ENCODE peak calls at places on chromosomes 3 and 15, in nine cellular contexts. B is PC-3, K is right lobe of liver, G is AG04450, L is Peyer's patch, W is epithelial cell of esophagus, E is dorsolateral prefrontal cortex, H is K562, V is HCT116. S is an unnamed sample.

GRCh38 chr15:72535911-72536310 is 61.8 kb downstream of the ARIH1 start:
- DNase-seq in H (no peak), K (no peak), E (no peak), L (no peak), W (no peak), B (no peak), V (no peak), G (no peak), S (no peak)

GRCh38 chr15:89828324-89829145 is 13.9 kb upstream of the ANPEP start:
- DNase-seq in B (no peak), K (peak), L (peak), V (no peak), W (no peak), H (peak), G (no peak), E (no peak), S (peak)

GRCh38 chr3:107432013-107432515 is 54.8 kb downstream of the CCDC54 start:
- DNase-seq in H (no peak), L (no peak), W (peak), V (no peak), B (peak), K (no peak), G (no peak), E (peak), S (peak)

GRCh38 chr3:56136514-56136913 is 331.8 kb downstream of the ERC2 start:
- DNase-seq in H (no peak), E (no peak), L (no peak), B (no peak), K (no peak), W (no peak), V (no peak), G (no peak), S (no peak)

GRCh38 chr3:13745636-13746035 is 134.2 kb downstream of the WNT7A start:
- DNase-seq in V (no peak), B (no peak), K (no peak), H (no peak), L (no peak), G (no peak), E (no peak), W (no peak), S (no peak)

GRCh38 chr3:156230291-156230900 is 110.0 kb downstream of the KCNAB1 start:
- DNase-seq in E (no peak), V (no peak), W (peak), L (no peak), G (no peak), B (peak), K (no peak), H (no peak), S (no peak)

GRCh38 chr15:99385865-99386264 is 134.6 kb downstream of the LRRC28 start:
- DNase-seq in E (no peak), W (no peak), K (peak), V (no peak), L (peak), H (peak), G (peak), B (peak), S (no peak)

GRCh38 chr15:94532226-94532625 is 300.9 kb downstream of the MCTP2 start:
- DNase-seq in W (no peak), L (no peak), E (no peak), B (no peak), K (peak), V (no peak), H (no peak), G (no peak), S (no peak)

GRCh38 chr3:183359036-183359435 is 69.4 kb downstream of the MCF2L2 start:
- DNase-seq in L (no peak), V (no peak), B (no peak), G (no peak), W (no peak), K (no peak), E (no peak), H (no peak), S (no peak)

GRCh38 chr3:16239082-16239770 is 25.5 kb downstream of the DPH3 start:
- DNase-seq in K (peak), W (no peak), V (no peak), B (no peak), H (no peak), L (no peak), E (no peak), G (no peak), S (peak)

GRCh38 chr3:44795197-44795596 is 33.6 kb downstream of the KIF15 start:
- DNase-seq in H (no peak), K (no peak), G (no peak), L (no peak), E (no peak), B (peak), W (no peak), V (no peak), S (no peak)

GRCh38 chr3:155188036-155188435 is 105.4 kb downstream of the STRIT1 start:
- DNase-seq in K (no peak), V (no peak), W (no peak), G (peak), L (no peak), E (no peak), B (peak), H (no peak), S (no peak)

GRCh38 chr15:96346409-96346808 is 15.9 kb downstream of the NR2F2 start:
- DNase-seq in V (no peak), B (no peak), E (no peak), L (no peak), W (peak), H (no peak), G (no peak), K (no peak), S (no peak)

GRCh38 chr15:94745371-94745770 is 514.0 kb downstream of the MCTP2 start:
- DNase-seq in K (no peak), B (no peak), G (no peak), H (no peak), L (no peak), V (no peak), E (no peak), W (peak), S (peak)

GRCh38 chr3:52852419-52852818 is 17.6 kb upstream of the MUSTN1 start:
- DNase-seq in H (no peak), G (no peak), V (no peak), B (no peak), W (no peak), K (no peak), L (no peak), E (no peak), S (no peak)

GRCh38 chr3:122563717-122564025 is 429 bp downstream of the PARP9 start:
- DNase-seq in H (peak), K (no peak), V (no peak), G (no peak), L (no peak), B (no peak), W (no peak), E (no peak), S (peak)

GRCh38 chr15:42046597-42046996 is 25.8 kb upstream of the PLA2G4E start:
- DNase-seq in H (no peak), B (peak), G (no peak), L (no peak), W (no peak), E (no peak), K (no peak), V (no peak), S (no peak)

GRCh38 chr15:41511331-41512077 is 2.1 kb downstream of the LTK start:
- DNase-seq in W (no peak), B (no peak), H (no peak), V (no peak), K (no peak), L (peak), E (no peak), G (no peak), S (no peak)

GRCh38 chr3:47601310-47601709 is 22.6 kb upstream of the CSPG5 start:
- DNase-seq in E (no peak), K (no peak), B (no peak), H (no peak), L (no peak), G (no peak), W (no peak), V (no peak), S (no peak)

GRCh38 chr3:5010140-5010539 is 30.9 kb downstream of the BHLHE40 start:
- DNase-seq in B (no peak), H (no peak), L (no peak), W (no peak), E (no peak), K (no peak), V (no peak), G (no peak), S (no peak)

GRCh38 chr3:188661801-188662200 is 507.8 kb downstream of the LPP start:
- DNase-seq in H (no peak), K (no peak), L (no peak), B (no peak), E (no peak), V (no peak), G (no peak), W (no peak), S (no peak)

GRCh38 chr3:188663839-188664238 is 507.9 kb upstream of the TPRG1 start:
- DNase-seq in E (no peak), B (no peak), H (no peak), V (no peak), W (no peak), G (no peak), K (no peak), L (no peak), S (no peak)

GRCh38 chr3:188662214-188662613 is 508.3 kb downstream of the LPP start:
- DNase-seq in V (no peak), B (no peak), H (no peak), W (no peak), L (no peak), G (no peak), K (no peak), E (no peak), S (no peak)

GRCh38 chr3:188659444-188660100 is 505.6 kb downstream of the LPP start:
- DNase-seq in H (no peak), L (no peak), V (no peak), W (no peak), G (no peak), K (no peak), B (no peak), E (no peak), S (no peak)

DNA sequence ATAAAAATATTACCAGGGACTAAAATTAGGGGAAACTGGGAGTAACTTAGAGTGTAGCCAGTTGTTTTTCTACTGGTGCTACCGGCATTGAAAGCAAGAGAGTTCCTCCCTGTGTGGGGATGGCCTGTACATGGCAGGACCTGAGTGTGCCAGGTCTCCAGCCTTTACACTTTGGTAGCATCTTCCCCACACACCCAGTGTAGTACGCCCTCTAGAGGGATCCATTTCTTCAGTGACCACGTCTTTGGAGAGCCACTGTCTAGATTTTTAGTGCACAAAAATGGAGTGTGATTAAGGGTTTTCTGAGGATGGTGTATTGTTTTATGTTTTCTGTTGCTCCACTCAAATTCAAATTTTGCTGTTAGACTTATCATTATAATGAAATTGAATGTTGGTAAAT is 507.0 kb upstream of the TPRG1 start:
- DNase-seq in L (no peak), H (no peak), V (peak), W (peak), K (no peak), G (no peak), E (no peak), B (peak), S (peak)
- TF ChIP-seq CTCF in L (peak), H (no peak), V (peak), W (peak), K (no peak), G (no peak), E (no peak), B (peak), S (peak)

DNA sequence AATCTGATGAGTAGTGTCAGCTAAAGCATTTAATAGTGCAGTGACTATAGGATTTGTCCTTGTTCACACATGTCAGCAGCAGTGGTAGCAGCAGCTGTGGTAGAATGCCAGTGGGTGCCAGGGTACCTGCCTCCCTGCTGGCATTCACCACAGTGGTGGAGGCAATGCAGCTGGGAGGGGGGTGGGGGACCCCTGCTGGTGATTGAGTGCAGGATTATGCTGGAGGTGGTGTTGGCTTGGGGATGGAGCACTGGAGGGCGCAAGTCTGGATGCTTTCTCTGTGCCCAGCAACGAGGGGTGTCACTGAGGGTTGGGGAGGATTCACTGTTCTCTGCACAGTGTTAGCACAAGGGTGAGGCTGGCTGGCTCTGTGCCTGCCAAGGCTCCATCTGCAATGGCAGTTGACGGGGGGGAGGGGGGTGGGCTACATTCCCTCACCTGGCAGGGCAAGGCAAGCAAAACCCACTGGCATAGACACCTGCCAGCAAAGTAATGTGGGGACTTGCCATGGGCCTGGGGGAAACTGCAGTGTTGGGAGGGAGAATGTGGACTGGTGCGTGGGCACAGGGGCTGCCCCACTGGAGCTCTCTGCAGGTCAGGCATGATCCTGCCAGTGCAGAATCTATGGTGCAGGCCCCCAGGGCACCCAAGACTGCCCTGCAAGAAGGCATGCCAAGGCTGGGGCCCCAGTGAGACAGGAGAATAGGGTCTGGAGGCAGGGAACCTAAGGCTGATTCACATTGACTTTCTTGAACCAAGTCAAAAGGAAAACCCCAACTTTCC is 64.3 kb downstream of the MINDY4B start:
- DNase-seq in V (no peak), G (no peak), B (peak), K (no peak), E (no peak), L (no peak), W (no peak), H (no peak), S (no peak)
- TF ChIP-seq CTCF in V (peak), G (no peak), B (peak), K (no peak), E (no peak), L (no peak), W (no peak), H (peak), S (no peak)

GRCh38 chr3:32873491-32874130 is 55.8 kb downstream of the TRIM71 start:
- DNase-seq in G (no peak), W (peak), K (no peak), E (no peak), B (no peak), L (no peak), H (no peak), V (no peak), S (peak)
- TF ChIP-seq CTCF in G (no peak), W (no peak), K (no peak), E (no peak), B (peak), L (no peak), H (peak), V (peak), S (no peak)

DNA sequence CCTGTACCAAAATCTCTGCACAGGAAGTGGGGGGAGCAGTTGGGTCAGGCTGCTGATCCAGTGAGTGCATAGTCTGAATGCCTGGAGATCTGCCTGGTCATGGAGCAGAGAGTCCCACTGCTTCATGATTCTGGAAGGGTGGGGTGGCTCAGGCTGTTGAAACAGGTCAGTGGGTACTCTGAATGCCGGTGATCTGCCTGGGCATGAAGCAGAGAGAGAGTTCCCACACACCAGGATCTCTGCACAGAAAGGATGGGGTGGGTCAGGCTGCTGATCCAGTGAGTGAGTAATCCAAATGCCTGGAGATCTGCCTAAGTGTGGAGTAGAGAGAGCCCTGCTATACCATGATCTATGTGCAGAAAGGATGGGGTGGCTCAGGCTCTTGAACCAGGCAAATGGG is 16.1 kb upstream of the GCSAM start:
- DNase-seq in K (no peak), B (no peak), H (no peak), V (no peak), E (no peak), W (peak), L (no peak), G (no peak), S (peak)
- TF ChIP-seq CTCF in K (no peak), B (no peak), H (no peak), V (no peak), E (no peak), W (no peak), L (no peak), G (no peak), S (no peak)

GRCh38 chr3:126509565-126510322 is 7.8 kb downstream of the UROC1 start:
- DNase-seq in V (no peak), H (no peak), W (peak), E (peak), B (no peak), G (no peak), K (no peak), L (peak), S (no peak)

GRCh38 chr3:126512026-126512425 is 5.5 kb downstream of the UROC1 start:
- DNase-seq in G (no peak), H (no peak), E (peak), L (peak), B (no peak), W (no peak), K (peak), V (no peak), S (no peak)

GRCh38 chr3:126508539-126508938 is 9.0 kb downstream of the UROC1 start:
- DNase-seq in E (no peak), H (no peak), B (peak), K (no peak), L (peak), G (no peak), V (peak), W (peak), S (no peak)

GRCh38 chr3:126511291-126511690 is 6.3 kb downstream of the UROC1 start:
- DNase-seq in H (no peak), E (no peak), L (peak), B (no peak), G (no peak), V (no peak), K (no peak), W (no peak), S (no peak)

DNA sequence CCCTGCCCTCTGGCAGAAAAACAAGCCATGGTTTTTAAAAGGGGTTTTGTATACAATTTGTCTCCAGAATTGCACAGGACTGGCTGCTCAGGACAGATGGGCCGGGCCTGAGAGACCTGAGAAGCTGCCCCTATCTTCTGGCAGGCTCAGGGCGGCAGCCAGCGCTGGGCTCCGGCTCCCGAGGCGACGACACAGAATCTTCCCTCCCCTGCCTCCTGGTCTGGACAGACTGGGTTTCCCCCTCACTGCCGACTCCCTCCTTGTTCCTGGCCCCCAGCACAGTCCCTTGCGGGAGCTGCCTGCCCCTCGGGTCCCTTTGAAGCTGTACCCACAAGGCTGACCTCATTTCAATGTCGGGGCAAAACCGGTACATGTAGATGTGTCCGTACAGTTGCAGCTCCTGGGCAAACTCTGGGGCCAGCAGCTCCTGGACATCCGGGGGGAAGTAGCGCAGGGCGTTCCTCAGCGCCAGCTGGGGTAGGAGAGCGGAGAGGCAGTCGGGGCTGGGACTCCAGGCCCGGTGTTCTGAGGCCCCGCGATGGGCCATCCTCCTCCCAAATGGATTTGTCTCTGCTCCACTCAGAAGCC is 7.2 kb downstream of the UROC1 start:
- DNase-seq in L (peak), K (no peak), H (no peak), V (no peak), B (no peak), W (no peak), G (no peak), E (peak), S (no peak)
- TF ChIP-seq CTCF in L (no peak), K (no peak), H (no peak), V (no peak), B (no peak), W (no peak), G (no peak), E (no peak), S (no peak)

GRCh38 chr3:146679191-146679590 is 74.0 kb upstream of the PLSCR5 start:
- DNase-seq in V (no peak), L (no peak), B (no peak), W (no peak), E (no peak), H (no peak), K (no peak), G (no peak), S (no peak)
- TF ChIP-seq CTCF in V (no peak), L (no peak), B (no peak), W (no peak), E (no peak), H (no peak), K (no peak), G (no peak), S (no peak)

GRCh38 chr3:20739814-20740213 is 553.8 kb upstream of the SGO1 start:
- DNase-seq in V (no peak), B (no peak), L (no peak), E (no peak), K (no peak), W (no peak), G (no peak), H (no peak), S (no peak)
- TF ChIP-seq CTCF in V (no peak), B (peak), L (no peak), E (no peak), K (peak), W (no peak), G (no peak), H (no peak), S (no peak)

S was measured in MCF 10A.